ENCODE peak calls at places on chromosome 11, in four cellular contexts. I, X, K and O are unnamed samples.

GRCh38 chr11:111355956-111356659 is 23.0 kb downstream of the POU2AF1 start:
- DNase-seq in I (no peak), X (no peak), K (no peak), O (no peak)

GRCh38 chr11:83025267-83025704 is 46.4 kb downstream of the RAB30 start:
- DNase-seq in I (no peak), X (peak; percentile 29), K (no peak), O (no peak)

GRCh38 chr11:120599816-120600420 is 88.4 kb downstream of the GRIK4 start:
- DNase-seq in I (no peak), X (no peak), K (no peak), O (no peak)

GRCh38 chr11:43579171-43579918 is 101.2 kb upstream of the HSD17B12 start:
- DNase-seq in I (no peak), X (no peak), K (no peak), O (no peak)

GRCh38 chr11:65992056-65992455 is 9.9 kb downstream of the EIF1AD start:
- DNase-seq in I (no peak), X (no peak), K (no peak), O (no peak)

GRCh38 chr11:91802475-91802874 is 422.1 kb upstream of the FAT3 start:
- DNase-seq in I (no peak), X (no peak), K (no peak), O (no peak)

GRCh38 chr11:58926251-58926650 is 13.0 kb upstream of the GLYATL1 start:
- DNase-seq in I (no peak), X (no peak), K (no peak), O (no peak)

GRCh38 chr11:72838691-72839305 is 24.6 kb downstream of the ATG16L2 start:
- DNase-seq in I (no peak), X (no peak), K (no peak), O (no peak)

GRCh38 chr11:45518096-45518852 is 147.1 kb downstream of the CHST1 start:
- DNase-seq in I (no peak), X (no peak), K (no peak), O (no peak)

GRCh38 chr11:67301313-67301921 is 1.9 kb upstream of the SSH3 start:
- DNase-seq in I (no peak), X (no peak), K (no peak), O (no peak)

GRCh38 chr11:1531961-1532586 is 40.0 kb downstream of the DUSP8 start:
- DNase-seq in I (no peak), X (peak; percentile 90), K (no peak), O (no peak)

GRCh38 chr11:133081730-133082452 is 450.4 kb downstream of the OPCML start:
- DNase-seq in I (no peak), X (no peak), K (no peak), O (no peak)

GRCh38 chr11:120130176-120130980 is 7.5 kb downstream of the TRIM29 start:
- DNase-seq in I (no peak), X (no peak), K (no peak), O (no peak)

GRCh38 chr11:45260047-45260446 is 26.1 kb downstream of the SYT13 start:
- DNase-seq in I (no peak), X (no peak), K (no peak), O (no peak)

GRCh38 chr11:64800633-64801464 is 2.2 kb downstream of the MAP4K2 start:
- DNase-seq in I (no peak), X (no peak), K (no peak), O (no peak)

GRCh38 chr11:32781721-32782120 is 12.7 kb downstream of the CCDC73 start:
- DNase-seq in I (no peak), X (no peak), K (no peak), O (no peak)

GRCh38 chr11:63635762-63636465 is 21.7 kb upstream of the PLAAT3 start:
- DNase-seq in I (peak; percentile 63), X (peak; percentile 35), K (peak; percentile 71), O (no peak)

GRCh38 chr11:128933481-128934178 is 9.0 kb downstream of the TP53AIP1 start:
- DNase-seq in I (no peak), X (no peak), K (no peak), O (no peak)

GRCh38 chr11:1825039-1825740 is 9.6 kb upstream of the SYT8 start:
- DNase-seq in I (peak; percentile 86), X (no peak), K (peak; percentile 86), O (peak; percentile 77)

GRCh38 chr11:96173906-96174305 is 169.1 kb downstream of the MAML2 start:
- DNase-seq in I (no peak), X (no peak), K (no peak), O (no peak)

GRCh38 chr11:120400564-120401364 is 64.6 kb downstream of the ARHGEF12 start:
- DNase-seq in I (no peak), X (peak; percentile 94), K (no peak), O (no peak)

GRCh38 chr11:86151188-86152005 is 82.5 kb upstream of the PICALM start:
- DNase-seq in I (no peak), X (no peak), K (no peak), O (no peak)

GRCh38 chr11:110752890-110753289 is 40.7 kb upstream of the ARHGAP20 start:
- DNase-seq in I (no peak), X (no peak), K (no peak), O (no peak)

GRCh38 chr11:134637091-134638015 is 225.3 kb upstream of the B3GAT1 start:
- DNase-seq in I (no peak), X (no peak), K (no peak), O (peak; percentile 44)

GRCh38 chr11:134633276-134633675 is 221.2 kb upstream of the B3GAT1 start:
- DNase-seq in I (no peak), X (no peak), K (no peak), O (peak; percentile 40)

GRCh38 chr11:134632347-134633119 is 220.5 kb upstream of the B3GAT1 start:
- DNase-seq in I (no peak), X (no peak), K (no peak), O (peak; percentile 54)

GRCh38 chr11:134636071-134636470 is 224.0 kb upstream of the B3GAT1 start:
- DNase-seq in I (no peak), X (no peak), K (no peak), O (peak; percentile 56)

DNA sequence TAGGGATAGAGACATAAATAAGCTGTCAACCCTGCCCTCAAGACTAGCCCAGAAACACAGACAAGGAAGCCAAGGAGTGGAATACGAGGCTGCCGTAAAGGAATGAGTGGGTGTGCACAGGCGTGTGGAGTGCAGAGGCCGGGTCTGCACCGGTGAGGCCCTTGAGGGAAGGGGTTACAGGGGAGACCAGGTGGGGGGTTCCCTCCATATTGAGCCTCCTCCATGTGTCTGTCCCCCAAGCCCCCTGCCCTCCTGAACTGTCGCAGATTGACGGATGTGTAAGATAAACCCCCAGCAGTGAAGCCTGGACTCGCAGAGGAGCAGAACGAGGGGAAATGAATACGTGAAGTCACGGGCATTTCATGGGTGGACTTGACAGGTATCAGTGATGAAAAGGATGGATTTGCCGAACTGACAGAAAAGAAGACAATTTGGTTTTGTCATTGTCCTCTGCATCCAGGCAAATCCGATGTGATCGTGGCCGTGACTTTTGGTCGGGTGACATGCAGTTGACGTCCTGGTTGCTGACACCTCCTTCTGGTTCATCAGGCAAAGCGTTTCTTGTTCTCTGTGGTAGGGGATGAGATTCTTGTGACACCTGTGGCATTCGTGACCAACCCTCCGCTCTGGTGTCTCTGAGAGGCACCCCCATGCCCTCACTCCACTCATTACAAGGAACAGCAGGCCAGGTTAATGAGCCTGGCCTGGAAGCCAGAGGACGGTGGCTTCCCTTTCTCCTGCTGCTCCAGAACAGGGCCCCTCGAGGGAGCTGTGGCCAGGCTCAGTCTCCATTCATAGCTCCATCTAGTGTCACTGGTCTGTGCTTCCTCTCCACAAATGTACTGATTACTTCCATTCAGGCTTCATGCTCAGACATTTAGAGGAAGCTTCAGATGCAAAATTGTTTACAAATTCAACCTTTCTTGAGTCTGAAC is 223.1 kb upstream of the B3GAT1 start:
- DNase-seq in I (no peak), X (no peak), K (no peak), O (peak; percentile 39)
- TF ChIP-seq CTCF in I (peak; percentile 18), X (no peak), K (no peak), O (no peak)

DNA sequence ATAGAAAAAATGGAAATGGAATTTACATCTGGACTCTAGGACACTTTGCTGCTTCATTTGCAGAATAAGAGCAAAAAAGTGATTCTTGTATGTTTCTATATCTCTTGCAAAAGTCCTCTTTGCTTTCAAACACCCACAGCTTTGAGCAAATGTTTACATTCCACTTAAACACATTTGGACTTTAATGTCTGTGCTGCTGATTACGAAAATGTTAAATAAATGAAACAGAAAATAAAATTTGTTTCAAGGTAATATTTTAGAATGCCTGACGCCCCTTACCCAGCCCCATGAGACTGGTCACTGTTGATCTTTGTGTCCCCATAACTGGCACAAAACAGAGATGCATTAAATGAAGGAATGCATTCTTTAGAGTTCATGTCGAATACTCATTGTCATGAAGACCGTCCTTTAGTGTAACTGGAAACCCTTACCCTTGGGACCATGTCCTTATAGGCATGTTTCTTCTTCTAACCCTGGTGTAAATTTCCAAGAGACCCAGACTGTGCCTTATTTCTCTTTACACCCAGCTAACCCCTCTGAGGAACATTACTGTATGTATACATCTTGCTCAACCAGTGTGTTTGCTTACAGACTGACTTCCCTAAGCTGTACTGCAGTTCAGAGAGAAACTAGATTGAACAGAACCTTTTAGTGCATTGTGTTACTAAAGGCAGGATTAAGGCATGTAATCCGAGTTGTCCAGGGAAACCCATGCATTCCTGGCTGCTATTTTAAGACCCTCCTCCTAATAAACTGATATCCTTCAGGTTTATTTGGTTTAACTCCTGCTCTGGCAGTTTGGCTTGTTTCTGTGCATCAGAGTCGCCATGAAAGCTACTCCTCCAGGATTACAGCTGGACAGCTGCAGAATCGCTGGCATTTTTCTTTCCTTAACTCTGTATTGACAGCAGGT is 199.8 kb downstream of the NAV2 start:
- DNase-seq in I (no peak), X (no peak), K (no peak), O (no peak)
- TF ChIP-seq CTCF in I (no peak), X (no peak), K (no peak), O (no peak)

DNA sequence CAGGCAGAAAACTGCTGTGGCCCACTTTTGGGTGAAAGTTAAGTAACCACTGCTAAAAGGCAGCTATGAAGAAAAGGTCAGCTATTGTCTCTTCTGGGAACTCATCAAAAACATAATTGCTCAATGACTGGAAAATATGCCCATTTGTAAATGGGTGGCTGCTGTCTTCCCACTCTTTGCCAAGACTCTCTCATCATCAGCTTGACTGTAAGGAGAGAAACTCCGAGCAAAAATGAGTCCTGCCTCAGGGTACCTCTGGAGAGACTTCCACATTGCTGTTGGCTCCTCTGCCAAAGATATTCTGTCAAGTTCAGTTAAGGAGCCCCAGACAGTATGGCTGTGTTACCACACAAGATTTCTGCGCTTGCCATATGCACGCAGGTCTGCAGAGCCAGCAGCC is 138.7 kb downstream of the BBOX1 start:
- DNase-seq in I (no peak), X (no peak), K (no peak), O (no peak)
- TF ChIP-seq CTCF in I (no peak), X (no peak), K (no peak), O (no peak)

GRCh38 chr11:109426442-109426841 is 4.5 kb downstream of the C11orf87 start:
- DNase-seq in I (no peak), X (no peak), K (no peak), O (no peak)

GRCh38 chr11:109424893-109425292 is 2.9 kb downstream of the C11orf87 start:
- DNase-seq in I (peak; percentile 79), X (no peak), K (peak; percentile 5), O (no peak)

GRCh38 chr11:109423114-109423859 is 1.3 kb downstream of the C11orf87 start:
- DNase-seq in I (no peak), X (peak; percentile 10), K (peak; percentile 10), O (no peak)

GRCh38 chr11:109423860-109424190 is 1.8 kb downstream of the C11orf87 start:
- DNase-seq in I (no peak), X (no peak), K (no peak), O (no peak)

GRCh38 chr11:109425554-109425953 is 3.6 kb downstream of the C11orf87 start:
- DNase-seq in I (no peak), X (no peak), K (no peak), O (no peak)
- TF ChIP-seq CTCF in I (no peak), X (peak; percentile 11), K (no peak), O (no peak)